ENCODE peak calls at places on chromosomes 11 and 22, in seven cellular contexts. U is stimulated activated CD8-positive, alpha-beta memory T cell treated with anti-CD3 and anti-CD28 coated beads, Interleukin-4, amount 100 ng/mL, for 4 hours; B is activated gamma-delta T cell treated with Interleukin-2 at 50 U/mL for 16 hours; E is anterior cingulate cortex; M is fibroblast of gingiva; K is gastrocnemius medialis; H is effector memory CD8-positive, alpha-beta T cell. S is an unnamed sample.

GRCh38 chr11:16605440-16605970 is 132.9 kb upstream of the C11orf58 start:
- DNase-seq in H (no peak), U (no peak), B (no peak), E (no peak), K (peak), M (no peak), S (no peak)

GRCh38 chr22:18104566-18104965 is 6.0 kb upstream of the TUBA8 start:
- DNase-seq in M (peak), H (no peak), K (no peak), U (no peak), E (no peak), B (no peak), S (no peak)

GRCh38 chr22:41380993-41381328 is 781 bp upstream of the TEF start:
- DNase-seq in M (peak), U (no peak), E (no peak), B (no peak), H (no peak), K (peak), S (no peak)

GRCh38 chr11:72634016-72634415 is 40.2 kb downstream of the PDE2A start:
- DNase-seq in E (no peak), M (no peak), U (no peak), B (no peak), H (no peak), K (no peak), S (no peak)

GRCh38 chr11:93131709-93132108 is 66.1 kb downstream of the SLC36A4 start:
- DNase-seq in M (no peak), U (no peak), E (no peak), B (no peak), K (no peak), H (no peak), S (no peak)

GRCh38 chr11:47124675-47125074 is 52.0 kb downstream of the ARFGAP2 start:
- DNase-seq in E (no peak), H (no peak), U (no peak), M (no peak), B (no peak), K (no peak), S (no peak)

GRCh38 chr11:92765965-92766371 is 203.5 kb upstream of the MTNR1B start:
- DNase-seq in E (peak), B (no peak), U (no peak), M (no peak), H (no peak), K (no peak), S (no peak)

GRCh38 chr22:40009953-40010751 is 15.4 kb downstream of the FAM83F start:
- DNase-seq in M (no peak), E (no peak), U (no peak), H (no peak), K (no peak), B (no peak), S (peak)

GRCh38 chr11:72072348-72072747 is 8.0 kb downstream of the NUMA1 start:
- DNase-seq in H (no peak), M (peak), B (no peak), E (no peak), U (no peak), K (no peak), S (no peak)

GRCh38 chr22:32042924-32043323 is at the start of gene SLC5A1:
- DNase-seq in M (no peak), U (no peak), E (no peak), H (no peak), B (no peak), K (no peak), S (no peak)

GRCh38 chr11:97683733-97684132 is 1293.9 kb downstream of the JRKL start:
- DNase-seq in M (no peak), U (no peak), K (no peak), E (no peak), B (no peak), H (no peak), S (no peak)

GRCh38 chr22:25113316-25113721 is 86.3 kb upstream of the CRYBB3 start:
- DNase-seq in B (no peak), M (no peak), E (no peak), U (no peak), H (no peak), K (peak), S (no peak)

GRCh38 chr22:35399678-35400334 is at the start of gene MCM5:
- DNase-seq in U (peak), M (peak), E (peak), H (peak), K (peak), B (peak), S (peak)

GRCh38 chr11:28417601-28418323 is 309.6 kb downstream of the METTL15 start:
- DNase-seq in M (no peak), E (no peak), K (no peak), B (no peak), H (no peak), U (no peak), S (no peak)

GRCh38 chr22:26565889-26566288 is 24.0 kb downstream of the TPST2 start:
- DNase-seq in E (no peak), H (no peak), M (no peak), K (no peak), U (no peak), B (no peak), S (no peak)